ENCODE peak calls at places on chromosomes 3 and 15, in four cellular contexts. One of them, this sample, is unnamed.

GRCh38 chr3:104856743-104857142 is 510.0 kb upstream of the ALCAM start:
- DNase-seq in B cell: no peak
- DNase-seq in GM13977: no peak
- DNase-seq in tibial nerve: no peak
- DNase-seq in this sample: no peak

GRCh38 chr15:98730860-98731711 is 82.7 kb downstream of the IGF1R start:
- DNase-seq in B cell: no peak
- DNase-seq in tibial nerve: no peak
- DNase-seq in GM13977: no peak
- DNase-seq in this sample: no peak

GRCh38 chr3:177337548-177338331 is 140.5 kb upstream of the TBL1XR1 start:
- DNase-seq in B cell: peak; percentile 38
- DNase-seq in GM13977: peak; percentile 50
- DNase-seq in tibial nerve: no peak
- DNase-seq in this sample: peak; percentile 61

GRCh38 chr3:126551839-126552687 is 6.7 kb downstream of the C3orf22 start:
- DNase-seq in GM13977: no peak
- DNase-seq in tibial nerve: no peak
- DNase-seq in B cell: no peak
- DNase-seq in this sample: no peak

GRCh38 chr3:52973806-52974205 is 72.1 kb downstream of the SFMBT1 start:
- DNase-seq in B cell: no peak
- DNase-seq in GM13977: no peak
- DNase-seq in tibial nerve: no peak
- DNase-seq in this sample: no peak

GRCh38 chr3:191244242-191244867 is 45.3 kb downstream of the OSTN start:
- DNase-seq in tibial nerve: no peak
- DNase-seq in GM13977: peak; percentile 24
- DNase-seq in B cell: no peak
- DNase-seq in this sample: peak; percentile 27

GRCh38 chr3:119206611-119207511 is 33.5 kb downstream of the UPK1B start:
- DNase-seq in GM13977: no peak
- DNase-seq in tibial nerve: no peak
- DNase-seq in B cell: no peak
- DNase-seq in this sample: no peak

GRCh38 chr3:139534992-139535879 is 4.3 kb downstream of the RBP1 start:
- DNase-seq in GM13977: no peak
- DNase-seq in tibial nerve: peak; percentile 21
- DNase-seq in B cell: no peak
- DNase-seq in this sample: no peak

GRCh38 chr15:63340353-63340752 is 41.3 kb downstream of the CA12 start:
- DNase-seq in GM13977: no peak
- DNase-seq in tibial nerve: no peak
- DNase-seq in B cell: no peak
- DNase-seq in this sample: no peak

GRCh38 chr15:67134577-67135492 is 69.4 kb downstream of the SMAD3 start:
- DNase-seq in tibial nerve: no peak
- DNase-seq in GM13977: no peak
- DNase-seq in B cell: no peak
- DNase-seq in this sample: no peak

GRCh38 chr3:156727519-156728205 is 53.3 kb downstream of the TIPARP start:
- DNase-seq in B cell: no peak
- DNase-seq in GM13977: no peak
- DNase-seq in tibial nerve: no peak
- DNase-seq in this sample: no peak

GRCh38 chr3:46923559-46924350 is 46.2 kb downstream of the PTH1R start:
- DNase-seq in GM13977: no peak
- DNase-seq in B cell: peak; percentile 69
- DNase-seq in tibial nerve: no peak
- DNase-seq in this sample: peak; percentile 76

GRCh38 chr3:102194001-102194400 is 240.8 kb upstream of the ZPLD1 start:
- DNase-seq in B cell: no peak
- DNase-seq in tibial nerve: no peak
- DNase-seq in GM13977: no peak
- DNase-seq in this sample: no peak

GRCh38 chr15:62798536-62798935 is 244.0 kb upstream of the TPM1 start:
- DNase-seq in tibial nerve: no peak
- DNase-seq in B cell: no peak
- DNase-seq in GM13977: no peak
- DNase-seq in this sample: no peak

GRCh38 chr3:156299569-156299968 is 179.2 kb downstream of the KCNAB1 start:
- DNase-seq in B cell: no peak
- DNase-seq in tibial nerve: no peak
- DNase-seq in GM13977: no peak
- DNase-seq in this sample: no peak

GRCh38 chr3:143135150-143135549 is 15.6 kb downstream of the CHST2 start:
- DNase-seq in tibial nerve: no peak
- DNase-seq in GM13977: no peak
- DNase-seq in B cell: no peak
- DNase-seq in this sample: no peak

GRCh38 chr3:132641837-132642538 is 17.6 kb downstream of the ACAD11 start:
- DNase-seq in tibial nerve: no peak
- DNase-seq in GM13977: peak; percentile 59
- DNase-seq in B cell: peak; percentile 49
- DNase-seq in this sample: peak; percentile 56

GRCh38 chr3:182389041-182389815 is 404.1 kb upstream of the ATP11B start:
- DNase-seq in tibial nerve: no peak
- DNase-seq in B cell: no peak
- DNase-seq in GM13977: no peak
- DNase-seq in this sample: no peak

GRCh38 chr15:31347067-31347975 is 20.7 kb downstream of the KLF13 start:
- DNase-seq in GM13977: no peak
- DNase-seq in tibial nerve: no peak
- DNase-seq in B cell: no peak
- DNase-seq in this sample: no peak

GRCh38 chr3:52827441-52827840 is 3.0 kb downstream of the ITIH4 start:
- DNase-seq in B cell: no peak
- DNase-seq in GM13977: no peak
- DNase-seq in tibial nerve: no peak
- DNase-seq in this sample: no peak

GRCh38 chr3:143358793-143359491 is 239.4 kb downstream of the CHST2 start:
- DNase-seq in GM13977: no peak
- DNase-seq in B cell: no peak
- DNase-seq in tibial nerve: no peak
- DNase-seq in this sample: no peak

DNA sequence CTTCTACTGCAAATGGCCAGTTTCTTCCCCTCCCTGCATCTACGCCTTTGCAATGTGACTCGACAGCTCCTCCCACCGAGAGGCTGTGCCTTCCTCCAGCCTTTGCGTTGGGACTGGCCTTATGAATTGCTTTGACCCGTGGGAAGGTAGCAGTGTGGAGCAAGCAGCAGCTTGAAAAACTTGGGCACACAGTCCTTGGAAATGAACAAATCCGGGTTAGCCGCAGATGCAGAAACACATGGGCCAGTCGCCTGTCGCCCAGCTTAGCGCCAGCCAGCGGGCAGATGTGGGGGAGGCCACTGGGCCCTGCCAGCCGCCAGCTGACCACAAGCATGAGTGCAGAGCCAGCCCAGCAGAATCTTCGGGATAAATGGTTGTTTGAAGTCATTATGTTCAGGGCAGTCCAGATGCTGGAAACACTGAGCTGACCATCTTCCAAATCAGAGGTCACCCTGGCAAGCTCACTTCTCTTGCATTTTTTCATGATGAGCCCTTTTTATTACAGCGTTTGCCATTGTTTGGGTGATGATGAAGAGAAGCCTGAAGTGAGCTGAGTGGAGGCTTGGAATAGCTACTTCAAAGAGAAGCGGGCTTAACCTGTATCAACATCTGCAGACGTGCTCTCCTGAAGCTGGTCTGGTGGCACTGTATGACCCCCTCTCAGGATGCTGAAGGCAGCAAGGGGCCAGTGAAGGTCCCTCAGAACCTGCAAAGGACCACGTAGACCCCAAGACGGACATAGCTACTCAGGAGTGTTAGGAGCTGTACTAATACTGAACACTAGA is 9.8 kb downstream of the SELENOS start:
- DNase-seq in tibial nerve: peak; percentile 65
- DNase-seq in GM13977: no peak
- DNase-seq in B cell: no peak
- DNase-seq in this sample: no peak
- TF ChIP-seq CTCF in tibial nerve: no peak
- TF ChIP-seq CTCF in GM13977: no peak
- TF ChIP-seq CTCF in B cell: no peak
- TF ChIP-seq CTCF in this sample: no peak

GRCh38 chr3:86782860-86783259 is 208.1 kb downstream of the VGLL3 start:
- DNase-seq in B cell: no peak
- DNase-seq in GM13977: no peak
- DNase-seq in tibial nerve: no peak
- DNase-seq in this sample: no peak

GRCh38 chr3:86787091-86787490 is 203.9 kb downstream of the VGLL3 start:
- DNase-seq in B cell: no peak
- DNase-seq in GM13977: no peak
- DNase-seq in tibial nerve: no peak
- DNase-seq in this sample: no peak

GRCh38 chr3:86782271-86782670 is 208.7 kb downstream of the VGLL3 start:
- DNase-seq in B cell: no peak
- DNase-seq in tibial nerve: no peak
- DNase-seq in GM13977: no peak
- DNase-seq in this sample: no peak

GRCh38 chr3:86788371-86788770 is 202.6 kb downstream of the VGLL3 start:
- DNase-seq in B cell: no peak
- DNase-seq in tibial nerve: no peak
- DNase-seq in GM13977: no peak
- DNase-seq in this sample: no peak

DNA sequence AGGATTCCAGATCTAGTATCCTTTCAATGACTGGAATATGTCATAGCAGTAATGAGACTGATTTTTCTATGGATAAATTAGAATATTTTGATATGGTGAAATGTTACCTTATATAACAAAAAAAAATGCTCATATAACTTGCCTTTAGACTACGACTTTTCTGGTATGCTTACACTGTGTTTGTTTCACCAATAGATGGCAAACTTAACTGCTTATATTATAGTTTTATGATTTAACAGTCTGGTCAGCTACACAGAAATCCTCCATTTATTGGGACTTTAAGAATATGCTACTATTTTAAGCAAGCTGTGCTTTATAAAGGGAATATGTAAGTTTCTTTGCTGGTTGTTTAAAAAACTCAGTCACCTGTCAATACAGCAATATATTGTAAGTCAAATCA is 205.6 kb downstream of the VGLL3 start:
- DNase-seq in GM13977: no peak
- DNase-seq in tibial nerve: no peak
- DNase-seq in B cell: no peak
- DNase-seq in this sample: no peak
- TF ChIP-seq CTCF in GM13977: no peak
- TF ChIP-seq CTCF in tibial nerve: peak; percentile 45
- TF ChIP-seq CTCF in B cell: no peak
- TF ChIP-seq CTCF in this sample: no peak

DNA sequence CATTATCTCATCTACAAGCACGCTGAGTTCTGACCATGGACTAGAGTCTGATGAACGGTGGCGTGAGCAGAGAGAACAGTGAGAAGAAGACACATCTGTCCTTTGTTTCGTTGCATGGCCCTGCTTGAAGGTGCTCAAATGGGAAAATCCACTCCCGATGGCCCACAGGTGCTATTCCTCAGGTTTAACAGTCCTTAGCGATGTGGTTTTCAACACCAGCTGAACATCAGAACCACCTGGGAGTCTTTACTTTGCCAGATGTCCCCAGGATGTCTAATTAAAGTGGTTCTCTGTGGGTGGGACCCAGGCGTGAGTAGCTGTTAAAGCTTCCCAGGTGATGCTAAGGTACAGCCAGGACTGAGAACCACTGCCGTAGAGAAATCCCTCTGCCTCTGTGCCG is 13.0 kb downstream of the ADAMTS17 start:
- DNase-seq in GM13977: no peak
- DNase-seq in tibial nerve: no peak
- DNase-seq in B cell: no peak
- DNase-seq in this sample: no peak
- TF ChIP-seq CTCF in GM13977: no peak
- TF ChIP-seq CTCF in tibial nerve: no peak
- TF ChIP-seq CTCF in B cell: no peak
- TF ChIP-seq CTCF in this sample: no peak

DNA sequence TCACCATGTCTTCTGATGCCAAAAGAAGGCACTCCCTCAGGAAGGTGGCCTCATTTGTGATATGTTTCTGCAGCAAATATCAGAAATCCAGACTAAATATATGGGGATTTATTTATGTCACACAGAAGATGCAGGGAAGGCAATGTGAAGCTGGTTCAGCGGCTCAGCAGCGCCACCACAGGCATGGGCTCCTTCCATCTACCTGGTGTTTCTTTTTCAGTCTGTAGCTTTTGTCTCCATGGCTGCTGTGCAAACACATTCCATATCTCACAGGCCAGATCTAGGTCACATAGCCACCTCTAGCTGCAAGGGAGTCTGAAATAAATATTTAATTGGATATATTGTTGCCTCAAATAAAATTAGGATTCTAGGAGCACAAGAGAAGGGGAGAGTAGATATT is 502.1 kb upstream of the IL12A start:
- DNase-seq in B cell: no peak
- DNase-seq in GM13977: no peak
- DNase-seq in tibial nerve: no peak
- DNase-seq in this sample: no peak
- TF ChIP-seq CTCF in B cell: no peak
- TF ChIP-seq CTCF in GM13977: peak; percentile 48
- TF ChIP-seq CTCF in tibial nerve: no peak
- TF ChIP-seq CTCF in this sample: peak; percentile 32

This sample was measured in GM10248.